ENCODE peak calls at places on chromosomes 5 and 9, in seven cellular contexts. One of them, this sample, is unnamed.

GRCh38 chr9:37026936-37027581 is 7.0 kb downstream of the PAX5 start:
- DNase-seq in GM23338: peak; percentile 58
- DNase-seq in activated CD4-positive, alpha-beta T cell treated with anti-CD3 and anti-CD28 coated beads, Interleukin-2, amount 50 U/mL, for 48 hours: no peak
- DNase-seq in GM19239: no peak
- DNase-seq in activated effector memory CD4-positive, alpha-beta T cell treated with Interleukin-2 at 50 U/mL for 16 hours: no peak
- DNase-seq in mesendoderm: peak; percentile 30
- DNase-seq in fibroblast of mammary gland: no peak
- DNase-seq in this sample: no peak

GRCh38 chr5:55063899-55064298 is 38.5 kb upstream of the GZMA start:
- DNase-seq in GM23338: no peak
- DNase-seq in activated CD4-positive, alpha-beta T cell treated with anti-CD3 and anti-CD28 coated beads, Interleukin-2, amount 50 U/mL, for 48 hours: no peak
- DNase-seq in GM19239: no peak
- DNase-seq in activated effector memory CD4-positive, alpha-beta T cell treated with Interleukin-2 at 50 U/mL for 16 hours: no peak
- DNase-seq in mesendoderm: no peak
- DNase-seq in fibroblast of mammary gland: no peak
- DNase-seq in this sample: no peak

GRCh38 chr5:164487939-164488338 is 982.5 kb downstream of the MAT2B start:
- DNase-seq in GM23338: no peak
- DNase-seq in activated CD4-positive, alpha-beta T cell treated with anti-CD3 and anti-CD28 coated beads, Interleukin-2, amount 50 U/mL, for 48 hours: no peak
- DNase-seq in GM19239: no peak
- DNase-seq in activated effector memory CD4-positive, alpha-beta T cell treated with Interleukin-2 at 50 U/mL for 16 hours: no peak
- DNase-seq in mesendoderm: no peak
- DNase-seq in fibroblast of mammary gland: no peak
- DNase-seq in this sample: no peak

GRCh38 chr9:131417264-131418142 is 23.6 kb downstream of the PRRC2B start:
- DNase-seq in GM23338: no peak
- DNase-seq in activated CD4-positive, alpha-beta T cell treated with anti-CD3 and anti-CD28 coated beads, Interleukin-2, amount 50 U/mL, for 48 hours: no peak
- DNase-seq in GM19239: no peak
- DNase-seq in activated effector memory CD4-positive, alpha-beta T cell treated with Interleukin-2 at 50 U/mL for 16 hours: no peak
- DNase-seq in mesendoderm: no peak
- DNase-seq in fibroblast of mammary gland: no peak
- DNase-seq in this sample: no peak

GRCh38 chr9:15253197-15253596 is 53.8 kb downstream of the TTC39B start:
- DNase-seq in GM23338: peak; percentile 61
- DNase-seq in activated CD4-positive, alpha-beta T cell treated with anti-CD3 and anti-CD28 coated beads, Interleukin-2, amount 50 U/mL, for 48 hours: no peak
- DNase-seq in GM19239: no peak
- DNase-seq in activated effector memory CD4-positive, alpha-beta T cell treated with Interleukin-2 at 50 U/mL for 16 hours: no peak
- DNase-seq in mesendoderm: peak; percentile 86
- DNase-seq in fibroblast of mammary gland: no peak
- DNase-seq in this sample: no peak

GRCh38 chr9:128787583-128788156 is 617 bp downstream of the TBC1D13 start:
- DNase-seq in GM23338: peak; percentile 36
- DNase-seq in activated CD4-positive, alpha-beta T cell treated with anti-CD3 and anti-CD28 coated beads, Interleukin-2, amount 50 U/mL, for 48 hours: peak; percentile 16
- DNase-seq in GM19239: no peak
- DNase-seq in activated effector memory CD4-positive, alpha-beta T cell treated with Interleukin-2 at 50 U/mL for 16 hours: no peak
- DNase-seq in mesendoderm: peak; percentile 41
- DNase-seq in fibroblast of mammary gland: no peak
- DNase-seq in this sample: no peak

GRCh38 chr9:134981829-134982228 is 64.1 kb upstream of the FCN1 start:
- DNase-seq in GM23338: no peak
- DNase-seq in activated CD4-positive, alpha-beta T cell treated with anti-CD3 and anti-CD28 coated beads, Interleukin-2, amount 50 U/mL, for 48 hours: no peak
- DNase-seq in GM19239: no peak
- DNase-seq in activated effector memory CD4-positive, alpha-beta T cell treated with Interleukin-2 at 50 U/mL for 16 hours: no peak
- DNase-seq in mesendoderm: no peak
- DNase-seq in fibroblast of mammary gland: no peak
- DNase-seq in this sample: no peak

GRCh38 chr5:155732587-155733376 is 594.2 kb upstream of the SGCD start:
- DNase-seq in GM23338: no peak
- DNase-seq in activated CD4-positive, alpha-beta T cell treated with anti-CD3 and anti-CD28 coated beads, Interleukin-2, amount 50 U/mL, for 48 hours: no peak
- DNase-seq in GM19239: no peak
- DNase-seq in activated effector memory CD4-positive, alpha-beta T cell treated with Interleukin-2 at 50 U/mL for 16 hours: no peak
- DNase-seq in mesendoderm: no peak
- DNase-seq in fibroblast of mammary gland: no peak
- DNase-seq in this sample: no peak

GRCh38 chr5:73558950-73559349 is 6.5 kb downstream of the ANKRA2 start:
- DNase-seq in GM23338: no peak
- DNase-seq in activated CD4-positive, alpha-beta T cell treated with anti-CD3 and anti-CD28 coated beads, Interleukin-2, amount 50 U/mL, for 48 hours: no peak
- DNase-seq in GM19239: no peak
- DNase-seq in activated effector memory CD4-positive, alpha-beta T cell treated with Interleukin-2 at 50 U/mL for 16 hours: no peak
- DNase-seq in mesendoderm: no peak
- DNase-seq in fibroblast of mammary gland: no peak
- DNase-seq in this sample: no peak

GRCh38 chr9:15873573-15874177 is 320.8 kb downstream of the CCDC171 start:
- DNase-seq in GM23338: peak; percentile 65
- DNase-seq in activated CD4-positive, alpha-beta T cell treated with anti-CD3 and anti-CD28 coated beads, Interleukin-2, amount 50 U/mL, for 48 hours: no peak
- DNase-seq in GM19239: no peak
- DNase-seq in activated effector memory CD4-positive, alpha-beta T cell treated with Interleukin-2 at 50 U/mL for 16 hours: no peak
- DNase-seq in mesendoderm: peak; percentile 40
- DNase-seq in fibroblast of mammary gland: peak; percentile 87
- DNase-seq in this sample: no peak

GRCh38 chr5:126965061-126965475 is 65.3 kb downstream of the MARCHF3 start:
- DNase-seq in GM23338: no peak
- DNase-seq in activated CD4-positive, alpha-beta T cell treated with anti-CD3 and anti-CD28 coated beads, Interleukin-2, amount 50 U/mL, for 48 hours: no peak
- DNase-seq in GM19239: no peak
- DNase-seq in activated effector memory CD4-positive, alpha-beta T cell treated with Interleukin-2 at 50 U/mL for 16 hours: no peak
- DNase-seq in mesendoderm: no peak
- DNase-seq in fibroblast of mammary gland: peak; percentile 98
- DNase-seq in this sample: no peak

GRCh38 chr9:22041792-22042191 is 32.7 kb upstream of the CDKN2B start:
- DNase-seq in GM23338: peak; percentile 21
- DNase-seq in activated CD4-positive, alpha-beta T cell treated with anti-CD3 and anti-CD28 coated beads, Interleukin-2, amount 50 U/mL, for 48 hours: no peak
- DNase-seq in GM19239: no peak
- DNase-seq in activated effector memory CD4-positive, alpha-beta T cell treated with Interleukin-2 at 50 U/mL for 16 hours: no peak
- DNase-seq in mesendoderm: peak; percentile 78
- DNase-seq in fibroblast of mammary gland: peak; percentile 64
- DNase-seq in this sample: no peak

GRCh38 chr5:98989723-98990122 is 60.9 kb upstream of the CHD1 start:
- DNase-seq in GM23338: no peak
- DNase-seq in activated CD4-positive, alpha-beta T cell treated with anti-CD3 and anti-CD28 coated beads, Interleukin-2, amount 50 U/mL, for 48 hours: no peak
- DNase-seq in GM19239: no peak
- DNase-seq in activated effector memory CD4-positive, alpha-beta T cell treated with Interleukin-2 at 50 U/mL for 16 hours: no peak
- DNase-seq in mesendoderm: no peak
- DNase-seq in fibroblast of mammary gland: no peak
- DNase-seq in this sample: no peak

This sample was measured in stimulated activated CD4-positive, alpha-beta T cell treated with anti-CD3 and anti-CD28 coated beads, Interleukin-4, amount 100 ng/mL, for 24 hours.